ENCODE peak calls at places on chromosome 17, in five cellular contexts. J is PC-9, U is left ventricle myocardium inferior, H is A673, A is SK-N-SH. Z is an unnamed sample. For H3K9me3, the result is how much of the 10 kb centered on the place peaks cover.

GRCh38 chr17:36940313-36941264 is 3.3 kb downstream of the LHX1 start:
- DNase-seq in H (no peak), U (no peak), A (no peak), J (no peak), Z (no peak)

GRCh38 chr17:83081561-83082201 is 2.3 kb downstream of the METRNL start:
- DNase-seq in U (no peak), A (no peak), J (no peak), H (no peak), Z (no peak)

GRCh38 chr17:82226170-82226808 is 2.6 kb upstream of the SLC16A3 start:
- DNase-seq in U (no peak), A (no peak), H (no peak), J (no peak), Z (no peak)

GRCh38 chr17:50558955-50559614 is 1.4 kb upstream of the CACNA1G start:
- DNase-seq in A (no peak), U (no peak), H (peak), J (no peak), Z (no peak)

GRCh38 chr17:16584273-16584995 is 15.4 kb upstream of the ZNF287 start:
- DNase-seq in U (peak), A (peak), J (peak), H (peak), Z (peak)

GRCh38 chr17:70202840-70203239 is 33.5 kb downstream of the KCNJ2 start:
- DNase-seq in U (no peak), J (no peak), A (no peak), H (no peak), Z (no peak)

GRCh38 chr17:45302649-45303173 is 14.1 kb downstream of the MAP3K14 start:
- DNase-seq in H (no peak), U (peak), J (no peak), A (no peak), Z (no peak)

GRCh38 chr17:28957277-28957991 is 6.1 kb upstream of the PHF12 start:
- DNase-seq in H (no peak), U (no peak), A (no peak), J (no peak), Z (no peak)

GRCh38 chr17:68399638-68400403 is 57.5 kb downstream of the WIPI1 start:
- DNase-seq in H (no peak), J (no peak), A (no peak), U (no peak), Z (no peak)

GRCh38 chr17:32627233-32628008 is 140.6 kb downstream of the CDK5R1 start:
- DNase-seq in H (no peak), J (no peak), U (no peak), A (peak), Z (no peak)

GRCh38 chr17:33596904-33597303 is 303.8 kb upstream of the ASIC2 start:
- DNase-seq in H (no peak), J (no peak), A (no peak), U (no peak), Z (no peak)

GRCh38 chr17:81471804-81472456 is 40.7 kb downstream of the ACTG1 start:
- DNase-seq in U (no peak), H (peak), J (no peak), A (peak), Z (peak)

GRCh38 chr17:13728751-13729150 is 127.0 kb upstream of the HS3ST3A1 start:
- DNase-seq in A (no peak), J (no peak), H (no peak), U (no peak), Z (no peak)

GRCh38 chr17:16870253-16871245 is 101.4 kb downstream of the TNFRSF13B start:
- DNase-seq in J (no peak), U (no peak), A (no peak), H (no peak), Z (no peak)

GRCh38 chr17:58337126-58337599 is 8.6 kb upstream of the TSPOAP1 start:
- DNase-seq in J (no peak), H (no peak), U (no peak), A (peak), Z (no peak)

GRCh38 chr17:76528528-76529223 is 8.8 kb downstream of the CYGB start:
- DNase-seq in U (peak), A (peak), J (no peak), H (no peak), Z (no peak)

GRCh38 chr17:43778337-43779144 is at the start of gene DUSP3:
- DNase-seq in H (peak), J (peak), A (peak), U (peak), Z (peak)

GRCh38 chr17:34081269-34081668 is 173.8 kb upstream of the CCL2 start:
- DNase-seq in J (no peak), A (no peak), H (peak), U (no peak), Z (no peak)

GRCh38 chr17:44417553-44417952 is 28.1 kb upstream of the ITGA2B start:
- DNase-seq in A (no peak), J (peak), H (no peak), U (no peak), Z (no peak)

GRCh38 chr17:32622540-32622939 is 135.7 kb downstream of the CDK5R1 start:
- DNase-seq in H (no peak), A (no peak), U (no peak), J (no peak), Z (no peak)

GRCh38 chr17:32259596-32259995 is 6.0 kb upstream of the RHBDL3 start:
- DNase-seq in H (no peak), U (no peak), J (no peak), A (no peak), Z (no peak)

GRCh38 chr17:31900877-31901276 is 631 bp downstream of the UTP6 start:
- DNase-seq in H (no peak), U (no peak), A (peak), J (no peak), Z (peak)

GRCh38 chr17:80862341-80862969 is 129.2 kb upstream of the CHMP6 start:
- DNase-seq in J (no peak), A (no peak), U (no peak), H (no peak), Z (peak)

GRCh38 chr17:5541610-5542202 is 42.6 kb downstream of the NLRP1 start:
- DNase-seq in U (no peak), J (no peak), H (no peak), A (no peak), Z (no peak)

GRCh38 chr17:42203354-42203753 is 9.1 kb upstream of the GHDC start:
- DNase-seq in U (no peak), A (no peak), J (no peak), H (no peak), Z (no peak)
- H3K4me3 ChIP-seq in U (no peak), A (no peak), J (no peak), H (no peak), Z (no peak)

GRCh38 chr17:78168906-78169793 is 769 bp downstream of the SYNGR2 start:
- DNase-seq in J (no peak), A (peak), H (peak), U (peak), Z (peak)
- H3K27ac ChIP-seq in J (no peak), A (peak), H (peak), U (peak), Z (no peak)

GRCh38 chr17:56045907-56046306 is 107.4 kb upstream of the ANKFN1 start:
- DNase-seq in A (no peak), H (no peak), U (no peak), J (no peak), Z (no peak)

GRCh38 chr17:56047321-56047720 is 106.0 kb upstream of the ANKFN1 start:
- DNase-seq in H (no peak), J (no peak), A (no peak), U (no peak), Z (no peak)
- H3K9me3 ChIP-seq in H (under half), J (under half), A (under half), U (under half), Z (under half)

GRCh38 chr17:72465191-72466024 is 344.6 kb downstream of the SOX9 start:
- DNase-seq in A (no peak), J (peak), H (peak), U (no peak), Z (peak)

GRCh38 chr17:72466199-72466598 is 345.4 kb downstream of the SOX9 start:
- DNase-seq in U (no peak), H (no peak), A (no peak), J (peak), Z (peak)

GRCh38 chr17:72467841-72468653 is 347.2 kb downstream of the SOX9 start:
- DNase-seq in H (no peak), A (no peak), U (peak), J (no peak), Z (peak)

GRCh38 chr17:72463287-72464102 is 342.7 kb downstream of the SOX9 start:
- DNase-seq in A (no peak), J (peak), H (no peak), U (no peak), Z (no peak)

DNA sequence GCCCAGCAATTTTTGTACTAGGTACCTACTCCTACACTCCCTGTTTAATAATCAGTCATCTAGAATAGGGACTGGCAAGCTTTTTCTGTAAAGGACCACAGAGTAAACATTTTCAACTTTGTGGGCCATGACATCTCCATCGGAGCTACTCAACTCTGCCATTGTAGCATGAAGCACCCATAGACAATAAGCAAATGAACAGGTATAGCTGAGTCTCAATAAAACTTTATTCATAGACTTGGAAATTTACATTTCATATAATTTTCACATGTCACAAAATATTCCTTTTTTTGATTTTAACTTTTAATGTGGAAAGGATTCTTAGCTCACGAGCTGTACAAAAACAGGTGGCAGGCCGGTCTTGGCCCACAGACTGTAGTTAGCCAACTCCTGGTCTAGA is 345.8 kb downstream of the SOX9 start:
- DNase-seq in J (no peak), H (no peak), U (no peak), A (no peak), Z (no peak)
- H3K4me3 ChIP-seq in J (peak), H (no peak), U (no peak), A (no peak), Z (no peak)

GRCh38 chr17:42513686-42514085 is 22.4 kb upstream of the NAGLU start:
- DNase-seq in H (no peak), J (no peak), U (no peak), A (no peak), Z (no peak)

GRCh38 chr17:42512733-42513251 is 23.2 kb upstream of the NAGLU start:
- DNase-seq in A (no peak), J (no peak), H (no peak), U (no peak), Z (no peak)

GRCh38 chr17:42514279-42514678 is 21.8 kb upstream of the NAGLU start:
- DNase-seq in H (no peak), A (no peak), U (no peak), J (no peak), Z (no peak)

GRCh38 chr17:42509916-42510315 is 26.1 kb upstream of the NAGLU start:
- DNase-seq in A (no peak), H (no peak), U (no peak), J (no peak), Z (no peak)

GRCh38 chr17:42512246-42512645 is 23.8 kb upstream of the NAGLU start:
- DNase-seq in A (no peak), J (no peak), U (no peak), H (no peak), Z (no peak)
- H3K27ac ChIP-seq in A (no peak), J (no peak), U (peak), H (no peak), Z (no peak)

GRCh38 chr17:22251493-22251892 is 559.2 kb downstream of the KCNJ18 start:
- DNase-seq in U (no peak), A (no peak), H (no peak), J (no peak), Z (no peak)

DNA sequence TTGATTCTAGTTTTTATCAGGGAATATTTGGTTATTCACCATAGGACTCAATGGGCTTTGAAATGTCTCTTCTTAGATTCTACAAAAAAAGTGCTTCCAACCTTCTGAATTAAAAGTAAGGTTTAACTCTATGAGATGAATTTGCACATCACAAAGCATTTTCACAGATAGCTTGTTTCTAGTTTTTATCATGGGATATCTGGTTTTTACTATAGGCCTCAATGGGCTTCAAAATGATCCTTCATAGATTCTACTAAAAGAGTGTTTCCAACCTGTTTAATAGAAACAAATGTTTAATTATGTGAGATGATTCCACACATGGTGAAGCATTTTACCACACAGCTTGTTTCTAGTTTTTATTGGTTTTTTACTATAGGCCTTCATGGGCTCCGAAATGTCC is 560.7 kb downstream of the KCNJ18 start:
- DNase-seq in H (no peak), J (no peak), A (no peak), U (no peak), Z (no peak)
- H3K9me3 ChIP-seq in H (half or more), J (under half), A (under half), U (under half), Z (under half)

GRCh38 chr17:62739666-62740065 is 68.4 kb downstream of the MARCHF10 start:
- DNase-seq in J (no peak), A (no peak), H (no peak), U (no peak), Z (no peak)
- H3K4me3 ChIP-seq in J (no peak), A (no peak), H (no peak), U (no peak), Z (no peak)

Z was measured in SJCRH30.